ENCODE peak calls at places on chromosomes 16 and 17, in ten cellular contexts. Z is sigmoid colon, S is HL-60, E is transverse colon, C is prostate gland, K is breast epithelium, N is HCT116, R is SK-N-SH, V is GM23338, Q is stomach. L is an unnamed sample.

GRCh38 chr16:85517154-85517553 is 96.0 kb upstream of the GSE1 start:
- DNase-seq in Z (no peak), S (no peak), E (no peak), C (no peak), K (no peak), N (no peak), R (no peak), V (no peak), Q (no peak), L (no peak)

GRCh38 chr16:70395345-70395901 is 43.5 kb downstream of the ST3GAL2 start:
- DNase-seq in Z (no peak), S (peak), E (peak), C (peak), K (no peak), N (no peak), R (peak), V (peak), Q (peak), L (peak)

GRCh38 chr17:12637015-12637414 is 28.7 kb upstream of the MYOCD start:
- DNase-seq in Z (no peak), S (no peak), E (no peak), C (no peak), K (no peak), N (no peak), R (no peak), V (no peak), Q (no peak), L (no peak)

GRCh38 chr16:8958344-8958808 is 5.3 kb downstream of the USP7 start:
- DNase-seq in Z (peak), S (no peak), E (peak), C (no peak), K (no peak), N (no peak), R (peak), V (no peak), Q (no peak), L (peak)

GRCh38 chr16:53913082-53913870 is 209.3 kb downstream of the FTO start:
- DNase-seq in Z (no peak), S (no peak), E (peak), C (no peak), K (peak), N (no peak), R (no peak), V (no peak), Q (no peak), L (no peak)

GRCh38 chr17:80264048-80264792 is 3.6 kb downstream of the RNF213 start:
- DNase-seq in Z (no peak), S (no peak), E (peak), C (no peak), K (no peak), N (no peak), R (no peak), V (no peak), Q (peak), L (peak)

GRCh38 chr16:21268236-21268635 is 9.9 kb downstream of the CRYM start:
- DNase-seq in Z (no peak), S (no peak), E (no peak), C (no peak), K (no peak), N (no peak), R (no peak), V (no peak), Q (no peak), L (no peak)

GRCh38 chr17:66717680-66718079 is 117.2 kb upstream of the CACNG5 start:
- DNase-seq in Z (no peak), S (no peak), E (peak), C (no peak), K (peak), N (no peak), R (no peak), V (no peak), Q (no peak), L (no peak)

GRCh38 chr17:3965123-3965800 is 1.0 kb upstream of the ATP2A3 start:
- DNase-seq in Z (no peak), S (no peak), E (peak), C (peak), K (peak), N (peak), R (peak), V (peak), Q (peak), L (peak)

GRCh38 chr17:31695456-31696090 is 163.5 kb downstream of the COPRS start:
- DNase-seq in Z (no peak), S (no peak), E (no peak), C (no peak), K (no peak), N (no peak), R (no peak), V (no peak), Q (no peak), L (no peak)

GRCh38 chr16:16033208-16033717 is 83.8 kb downstream of the ABCC1 start:
- DNase-seq in Z (no peak), S (no peak), E (no peak), C (no peak), K (no peak), N (no peak), R (no peak), V (no peak), Q (no peak), L (no peak)

GRCh38 chr16:13178318-13178717 is 276.9 kb downstream of the SHISA9 start:
- DNase-seq in Z (no peak), S (no peak), E (no peak), C (no peak), K (no peak), N (no peak), R (no peak), V (no peak), Q (no peak), L (no peak)

GRCh38 chr16:51164167-51164566 is 13.1 kb upstream of the SALL1 start:
- DNase-seq in Z (no peak), S (no peak), E (no peak), C (no peak), K (no peak), N (no peak), R (no peak), V (no peak), Q (no peak), L (no peak)

GRCh38 chr16:51762081-51762995 is 611.3 kb upstream of the SALL1 start:
- DNase-seq in Z (peak), S (peak), E (peak), C (peak), K (peak), N (no peak), R (peak), V (peak), Q (peak), L (peak)

GRCh38 chr17:30995347-30995746 is 24.5 kb downstream of the RNF135 start:
- DNase-seq in Z (no peak), S (no peak), E (no peak), C (no peak), K (no peak), N (no peak), R (no peak), V (no peak), Q (no peak), L (no peak)

GRCh38 chr17:9339958-9340357 is 235.7 kb downstream of the STX8 start:
- DNase-seq in Z (no peak), S (no peak), E (no peak), C (no peak), K (no peak), N (no peak), R (no peak), V (no peak), Q (no peak), L (no peak)

GRCh38 chr17:17480593-17481148 is 3.9 kb downstream of the MED9 start:
- DNase-seq in Z (no peak), S (no peak), E (no peak), C (no peak), K (no peak), N (no peak), R (no peak), V (no peak), Q (no peak), L (no peak)

GRCh38 chr16:47204736-47205499 is 61.2 kb upstream of the NETO2 start:
- DNase-seq in Z (no peak), S (no peak), E (no peak), C (no peak), K (no peak), N (no peak), R (no peak), V (peak), Q (no peak), L (no peak)

GRCh38 chr17:30344283-30345088 is 10.6 kb upstream of the TMIGD1 start:
- DNase-seq in Z (no peak), S (peak), E (peak), C (peak), K (peak), N (no peak), R (peak), V (no peak), Q (peak), L (no peak)

GRCh38 chr17:13420294-13421277 is 181.1 kb downstream of the HS3ST3A1 start:
- DNase-seq in Z (no peak), S (peak), E (peak), C (no peak), K (no peak), N (no peak), R (no peak), V (no peak), Q (no peak), L (no peak)

GRCh38 chr17:66275651-66276050 is 26.8 kb upstream of the PRKCA start:
- DNase-seq in Z (no peak), S (no peak), E (no peak), C (peak), K (peak), N (peak), R (no peak), V (no peak), Q (peak), L (no peak)

GRCh38 chr16:57797526-57798266 is 4.6 kb downstream of the KIFC3 start:
- DNase-seq in Z (no peak), S (no peak), E (no peak), C (peak), K (peak), N (no peak), R (no peak), V (peak), Q (peak), L (no peak)

GRCh38 chr17:32361270-32361669 is 11.3 kb downstream of the ZNF207 start:
- DNase-seq in Z (no peak), S (no peak), E (no peak), C (no peak), K (no peak), N (no peak), R (no peak), V (no peak), Q (no peak), L (no peak)

GRCh38 chr16:85512716-85513115 is 100.4 kb upstream of the GSE1 start:
- DNase-seq in Z (no peak), S (no peak), E (no peak), C (no peak), K (no peak), N (no peak), R (no peak), V (no peak), Q (no peak), L (no peak)

GRCh38 chr17:38628441-38628840 is 22.7 kb upstream of the SRCIN1 start:
- DNase-seq in Z (no peak), S (no peak), E (no peak), C (no peak), K (no peak), N (peak), R (peak), V (peak), Q (no peak), L (peak)

GRCh38 chr16:85524630-85525463 is 88.3 kb upstream of the GSE1 start:
- DNase-seq in Z (peak), S (peak), E (no peak), C (no peak), K (peak), N (no peak), R (peak), V (no peak), Q (peak), L (peak)

GRCh38 chr16:3580686-3581085 is 3.5 kb upstream of the NLRC3 start:
- DNase-seq in Z (no peak), S (no peak), E (no peak), C (no peak), K (no peak), N (no peak), R (no peak), V (no peak), Q (no peak), L (no peak)

GRCh38 chr16:82425661-82426060 is 201.1 kb upstream of the CDH13 start:
- DNase-seq in Z (no peak), S (no peak), E (no peak), C (no peak), K (no peak), N (no peak), R (no peak), V (no peak), Q (no peak), L (no peak)

GRCh38 chr17:17028059-17028877 is 14.0 kb upstream of the MPRIP start:
- DNase-seq in Z (peak), S (no peak), E (peak), C (peak), K (peak), N (peak), R (peak), V (peak), Q (peak), L (no peak)

GRCh38 chr17:56319531-56319930 is 166.3 kb downstream of the ANKFN1 start:
- DNase-seq in Z (no peak), S (no peak), E (no peak), C (peak), K (no peak), N (peak), R (peak), V (peak), Q (no peak), L (no peak)

GRCh38 chr17:50187403-50187735 is 14.1 kb downstream of the COL1A1 start:
- DNase-seq in Z (no peak), S (no peak), E (no peak), C (no peak), K (no peak), N (no peak), R (no peak), V (no peak), Q (no peak), L (no peak)

GRCh38 chr16:51651061-51651466 is 500.0 kb upstream of the SALL1 start:
- DNase-seq in Z (no peak), S (no peak), E (no peak), C (no peak), K (no peak), N (no peak), R (peak), V (peak), Q (no peak), L (no peak)

GRCh38 chr17:19943026-19943425 is 34.6 kb downstream of the AKAP10 start:
- DNase-seq in Z (no peak), S (no peak), E (no peak), C (no peak), K (no peak), N (no peak), R (no peak), V (peak), Q (no peak), L (no peak)

GRCh38 chr17:18248300-18248731 is 10.2 kb downstream of the FLII start:
- DNase-seq in Z (peak), S (no peak), E (peak), C (peak), K (peak), N (no peak), R (peak), V (peak), Q (peak), L (no peak)

GRCh38 chr16:17225551-17225950 is 245.2 kb downstream of the XYLT1 start:
- DNase-seq in Z (no peak), S (no peak), E (no peak), C (no peak), K (no peak), N (no peak), R (no peak), V (no peak), Q (no peak), L (no peak)

GRCh38 chr17:28416703-28417311 is 10.8 kb upstream of the SLC46A1 start:
- DNase-seq in Z (no peak), S (peak), E (peak), C (peak), K (no peak), N (peak), R (peak), V (peak), Q (peak), L (no peak)

GRCh38 chr16:11665071-11665491 is 3.2 kb upstream of the SNN start:
- DNase-seq in Z (no peak), S (no peak), E (no peak), C (no peak), K (no peak), N (no peak), R (no peak), V (peak), Q (no peak), L (peak)

GRCh38 chr17:45143767-45144198 is 4.5 kb upstream of the HEXIM1 start:
- DNase-seq in Z (peak), S (no peak), E (peak), C (peak), K (peak), N (no peak), R (peak), V (peak), Q (peak), L (peak)
- TF ChIP-seq POLR2AphosphoS5 in Z (peak), S (no peak), E (no peak), C (peak), K (peak), N (no peak), R (no peak), V (no peak), Q (peak), L (peak)

DNA sequence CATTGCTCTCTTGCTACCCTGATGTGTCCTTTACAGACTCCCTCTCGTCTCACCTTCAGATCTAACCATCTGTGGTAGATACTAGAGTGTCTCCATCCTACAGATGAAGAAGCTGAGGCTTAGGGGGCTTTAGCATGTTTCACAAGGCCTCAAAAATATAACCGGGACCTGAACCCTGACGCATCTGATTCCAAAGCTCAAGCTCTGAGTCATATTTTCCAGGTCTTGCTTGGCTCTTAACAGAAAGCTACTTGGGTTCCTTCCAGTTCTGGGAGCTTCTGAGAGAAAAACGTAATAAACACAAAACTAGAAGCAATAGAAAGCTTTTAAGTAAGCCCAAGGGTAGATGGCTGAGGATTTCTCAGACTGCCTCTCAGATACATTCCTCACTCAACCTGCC is 224.3 kb upstream of the EEF2KMT start:
- DNase-seq in Z (no peak), S (no peak), E (no peak), C (no peak), K (no peak), N (no peak), R (no peak), V (no peak), Q (no peak), L (no peak)
- TF ChIP-seq POLR2AphosphoS5 in Z (no peak), S (no peak), E (no peak), C (no peak), K (no peak), N (no peak), R (no peak), V (no peak), Q (no peak), L (no peak)

DNA sequence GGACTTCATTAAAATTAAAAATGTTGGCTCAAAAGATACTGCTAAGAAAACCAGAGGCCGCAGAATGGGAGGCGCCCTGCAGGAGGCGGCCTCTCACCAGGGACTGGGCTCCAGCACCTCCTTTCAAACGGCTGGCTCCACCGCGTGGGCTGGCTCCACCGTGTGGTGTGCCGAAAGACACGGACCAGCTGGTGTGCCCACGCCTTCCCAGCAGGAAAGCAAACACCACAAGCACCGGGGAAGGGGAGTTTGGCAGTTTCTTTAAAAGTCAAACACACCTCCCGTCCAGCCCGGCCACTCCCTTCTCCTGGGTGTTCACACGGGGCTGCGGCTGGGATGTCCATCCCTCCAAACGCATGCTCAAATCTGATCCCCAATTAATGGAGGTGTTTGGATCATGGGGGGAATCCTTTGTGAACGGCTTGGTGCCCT is 13.9 kb downstream of the HAGH start:
- DNase-seq in Z (peak), S (peak), E (peak), C (peak), K (peak), N (peak), R (peak), V (peak), Q (peak), L (peak)
- TF ChIP-seq POLR2AphosphoS5 in Z (peak), S (no peak), E (no peak), C (peak), K (no peak), N (peak), R (no peak), V (no peak), Q (peak), L (no peak)

GRCh38 chr17:76485569-76485968 is 15.7 kb downstream of the RHBDF2 start:
- DNase-seq in Z (peak), S (no peak), E (peak), C (no peak), K (no peak), N (no peak), R (no peak), V (no peak), Q (no peak), L (no peak)
- TF ChIP-seq POLR2AphosphoS5 in Z (peak), S (no peak), E (no peak), C (peak), K (peak), N (no peak), R (no peak), V (no peak), Q (peak), L (peak)

DNA sequence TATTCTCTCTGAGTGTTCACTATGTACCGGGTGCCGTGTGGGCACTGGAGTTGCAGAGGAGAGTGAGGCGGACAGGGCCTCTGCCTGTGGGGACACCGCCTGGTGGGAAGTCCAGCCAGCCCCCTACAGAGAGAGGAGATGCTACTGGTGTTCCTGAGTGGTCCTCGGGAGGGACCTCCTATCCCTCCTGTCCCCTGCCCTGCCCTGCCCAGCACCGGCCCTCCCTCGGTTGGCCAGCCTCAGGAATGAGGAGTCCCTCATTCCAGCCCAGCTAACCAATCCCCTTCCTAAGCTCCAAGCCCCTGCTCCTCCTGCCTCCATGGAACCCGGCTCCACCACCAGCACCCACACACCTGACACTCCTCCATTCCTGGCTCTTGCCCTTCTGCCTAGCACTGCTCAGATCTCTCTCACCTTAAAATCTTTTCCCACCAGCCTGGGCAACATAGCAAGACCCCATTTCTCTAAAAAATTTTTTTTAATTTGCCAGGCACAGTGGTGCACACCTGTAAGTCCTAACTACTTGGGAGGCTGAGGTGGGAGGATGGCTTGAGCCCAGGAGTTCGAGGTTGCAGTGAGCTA is 2.0 kb downstream of the ASGR2 start:
- DNase-seq in Z (no peak), S (no peak), E (no peak), C (no peak), K (no peak), N (no peak), R (no peak), V (no peak), Q (no peak), L (no peak)
- TF ChIP-seq POLR2AphosphoS5 in Z (no peak), S (no peak), E (no peak), C (no peak), K (no peak), N (no peak), R (no peak), V (no peak), Q (no peak), L (no peak)

GRCh38 chr16:67928147-67928546 is 3.5 kb downstream of the CTRL start:
- DNase-seq in Z (no peak), S (no peak), E (no peak), C (no peak), K (no peak), N (no peak), R (no peak), V (no peak), Q (no peak), L (peak)

GRCh38 chr16:67930191-67930590 is 1.5 kb downstream of the CTRL start:
- DNase-seq in Z (peak), S (no peak), E (no peak), C (no peak), K (no peak), N (no peak), R (no peak), V (no peak), Q (no peak), L (no peak)

GRCh38 chr16:67928561-67929364 is 2.9 kb downstream of the CTRL start:
- DNase-seq in Z (peak), S (peak), E (peak), C (peak), K (no peak), N (peak), R (peak), V (peak), Q (peak), L (peak)

GRCh38 chr16:67926181-67926742 is 5.4 kb downstream of the CTRL start:
- DNase-seq in Z (no peak), S (no peak), E (no peak), C (peak), K (peak), N (no peak), R (no peak), V (peak), Q (peak), L (peak)

GRCh38 chr16:67927131-67927941 is 4.3 kb downstream of the CTRL start:
- DNase-seq in Z (no peak), S (no peak), E (no peak), C (no peak), K (no peak), N (no peak), R (no peak), V (no peak), Q (no peak), L (no peak)
- TF ChIP-seq POLR2AphosphoS5 in Z (no peak), S (no peak), E (no peak), C (no peak), K (no peak), N (no peak), R (no peak), V (no peak), Q (no peak), L (peak)

GRCh38 chr17:59620518-59621259 is 994 bp downstream of the CLTC start:
- DNase-seq in Z (peak), S (peak), E (peak), C (peak), K (no peak), N (peak), R (peak), V (peak), Q (peak), L (no peak)
- TF ChIP-seq POLR2AphosphoS5 in Z (peak), S (no peak), E (no peak), C (no peak), K (no peak), N (no peak), R (no peak), V (no peak), Q (no peak), L (no peak)